ENCODE peak calls at places on chromosomes 1 and 21, in five cellular contexts. X, M, R, I and T are unnamed samples.

GRCh38 chr1:47582891-47583608 is 145.2 kb downstream of the FOXD2 start:
- DNase-seq in R (no peak), I (no peak), X (no peak), M (no peak), T (no peak)

GRCh38 chr1:36516372-36517018 is 33.8 kb upstream of the CSF3R start:
- DNase-seq in X (peak; percentile 87), R (no peak), I (peak; percentile 48), M (peak; percentile 20), T (peak; percentile 84)

GRCh38 chr1:15803380-15803779 is 4.1 kb downstream of the UQCRHL start:
- DNase-seq in M (no peak), X (peak; percentile 60), R (no peak), I (peak; percentile 36), T (no peak)

GRCh38 chr21:20311388-20311787 is 686.8 kb upstream of the NCAM2 start:
- DNase-seq in X (no peak), R (no peak), M (no peak), I (no peak), T (no peak)

GRCh38 chr1:58815680-58816071 is 31.8 kb upstream of the JUN start:
- DNase-seq in X (peak; percentile 47), R (peak; percentile 53), I (no peak), M (no peak), T (peak; percentile 40)

GRCh38 chr1:214260561-214261205 is 20.3 kb upstream of the SMYD2 start:
- DNase-seq in R (no peak), M (no peak), I (no peak), X (no peak), T (no peak)

GRCh38 chr1:198492872-198493271 is 47.6 kb downstream of the ATP6V1G3 start:
- DNase-seq in X (no peak), R (no peak), M (no peak), I (peak; percentile 83), T (no peak)

GRCh38 chr1:168469690-168470089 is 74.1 kb downstream of the XCL2 start:
- DNase-seq in I (peak; percentile 87), R (no peak), X (no peak), M (no peak), T (no peak)

GRCh38 chr1:101632548-101633256 is 364.0 kb downstream of the OLFM3 start:
- DNase-seq in R (no peak), I (no peak), X (no peak), M (no peak), T (no peak)

GRCh38 chr21:31395268-31395667 is 51.2 kb upstream of the TIAM1 start:
- DNase-seq in X (no peak), M (no peak), R (no peak), I (no peak), T (no peak)

GRCh38 chr1:151472852-151473731 is 13.8 kb upstream of the POGZ start:
- DNase-seq in M (peak; percentile 25), I (peak; percentile 63), X (peak; percentile 69), R (no peak), T (peak; percentile 54)

GRCh38 chr1:6460349-6461236 is 5.4 kb downstream of the TNFRSF25 start:
- DNase-seq in M (no peak), X (peak; percentile 83), R (no peak), I (no peak), T (peak; percentile 72)

GRCh38 chr21:43315244-43316137 is 111.4 kb downstream of the SIK1 start:
- DNase-seq in R (no peak), I (no peak), X (no peak), M (no peak), T (no peak)
- TF ChIP-seq CTCF in R (no peak), I (no peak), X (no peak), M (no peak), T (peak; percentile 16)

GRCh38 chr1:23215751-23216449 is 1.4 kb downstream of the HTR1D start:
- DNase-seq in I (no peak), X (no peak), M (no peak), R (no peak), T (no peak)
- TF ChIP-seq CTCF in I (no peak), X (no peak), M (no peak), R (no peak), T (no peak)

GRCh38 chr1:18921506-18922251 is 19.3 kb upstream of the ALDH4A1 start:
- DNase-seq in X (no peak), R (no peak), I (no peak), M (no peak), T (no peak)
- TF ChIP-seq CTCF in X (no peak), R (peak; percentile 16), I (peak; percentile 18), M (no peak), T (no peak)

GRCh38 chr1:196607940-196608339 is 300 bp downstream of the KCNT2 start:
- DNase-seq in X (no peak), M (no peak), R (no peak), I (peak; percentile 20), T (no peak)

GRCh38 chr1:196603651-196604050 is 4.6 kb downstream of the KCNT2 start:
- DNase-seq in M (no peak), X (no peak), I (no peak), R (no peak), T (no peak)

GRCh38 chr1:196611873-196612272 is 3.6 kb upstream of the KCNT2 start:
- DNase-seq in X (no peak), I (no peak), R (no peak), M (no peak), T (no peak)

GRCh38 chr1:196609114-196609737 is 986 bp upstream of the KCNT2 start:
- DNase-seq in X (no peak), R (peak; percentile 6), I (peak; percentile 49), M (peak; percentile 28), T (peak; percentile 6)

DNA sequence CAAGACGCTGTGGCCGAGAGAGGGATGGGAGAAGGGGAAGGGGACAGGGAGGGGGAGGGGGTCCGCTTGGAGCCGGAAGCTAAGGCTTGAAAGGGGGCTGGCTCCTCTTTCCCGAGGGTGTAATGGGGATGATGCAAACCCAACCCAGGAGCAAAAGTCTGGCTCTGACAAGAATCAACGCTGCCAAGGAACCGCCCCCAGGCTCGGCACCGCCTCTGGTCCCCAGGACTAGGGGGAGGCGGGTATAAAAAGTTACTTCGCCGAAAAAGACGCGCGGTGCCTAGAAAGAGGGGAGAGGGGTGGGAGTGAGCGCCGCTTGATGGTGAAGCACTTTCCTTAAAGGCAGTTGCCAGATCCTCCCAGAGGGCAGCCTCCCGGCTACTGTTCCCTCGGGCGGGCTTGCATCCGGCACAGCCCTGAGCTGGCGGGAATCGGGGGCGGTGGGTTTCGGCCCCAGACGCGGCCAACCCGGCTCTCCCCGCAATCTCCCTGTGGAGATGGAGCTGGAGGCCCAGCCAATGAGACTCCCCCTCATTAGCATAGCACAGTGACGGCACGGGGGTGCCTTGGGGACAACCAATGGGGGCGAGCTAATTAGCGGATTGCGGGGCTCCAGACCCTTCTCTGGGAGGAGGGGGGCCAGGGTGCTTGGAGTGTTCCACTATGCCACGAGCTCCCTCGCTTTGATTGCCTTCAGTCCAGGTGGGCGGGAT is at the start of gene KCNT2:
- DNase-seq in M (peak; percentile 83), R (no peak), X (no peak), I (peak; percentile 83), T (peak; percentile 4)
- TF ChIP-seq CTCF in M (no peak), R (no peak), X (no peak), I (no peak), T (no peak)

GRCh38 chr21:26851109-26851944 is 6.1 kb upstream of the ADAMTS1 start:
- DNase-seq in I (no peak), R (no peak), X (no peak), M (no peak), T (no peak)

GRCh38 chr21:26852422-26852821 is 7.2 kb upstream of the ADAMTS1 start:
- DNase-seq in R (no peak), I (no peak), X (no peak), M (no peak), T (no peak)

GRCh38 chr21:26849428-26850115 is 4.4 kb upstream of the ADAMTS1 start:
- DNase-seq in R (peak; percentile 35), M (no peak), X (no peak), I (peak; percentile 75), T (no peak)

GRCh38 chr21:26847951-26848350 is 2.7 kb upstream of the ADAMTS1 start:
- DNase-seq in M (no peak), R (no peak), I (no peak), X (no peak), T (no peak)

GRCh38 chr21:26850116-26850643 is 5.0 kb upstream of the ADAMTS1 start:
- DNase-seq in X (no peak), I (peak; percentile 81), R (peak; percentile 27), M (no peak), T (no peak)
- TF ChIP-seq CTCF in X (no peak), I (peak; percentile 46), R (peak; percentile 63), M (peak; percentile 80), T (peak; percentile 38)

DNA sequence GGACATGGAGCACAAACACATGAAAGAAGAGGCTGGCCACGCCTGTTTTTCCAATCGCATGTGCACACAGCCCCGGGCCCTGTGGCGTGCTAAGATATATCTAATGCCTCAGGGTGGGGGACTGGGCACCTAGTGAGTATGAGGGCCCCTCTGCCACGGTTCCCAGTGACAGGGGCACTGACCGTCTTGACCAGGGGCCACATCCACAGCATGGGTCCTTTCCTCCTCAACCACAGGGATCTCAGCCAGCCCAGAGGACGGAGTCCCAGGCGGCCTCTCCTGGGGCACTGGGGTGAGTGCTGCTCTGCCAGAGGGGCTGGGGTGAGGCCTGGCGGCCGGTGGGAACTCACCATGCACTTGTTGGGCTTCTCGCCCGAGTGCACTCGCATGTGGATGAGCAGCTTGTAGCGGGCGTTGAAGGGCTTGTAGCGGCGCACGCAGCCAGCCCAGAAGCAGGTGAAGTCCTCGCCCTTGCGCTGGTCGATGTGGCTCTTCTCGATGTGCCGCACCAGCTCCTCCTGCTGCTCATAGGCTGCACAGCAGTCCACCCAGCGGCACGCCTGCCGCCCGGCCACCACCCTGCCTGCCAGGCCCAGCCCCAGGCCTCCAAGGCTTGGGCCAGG is 134.7 kb downstream of the DMRTB1 start:
- DNase-seq in I (no peak), X (no peak), R (no peak), M (peak; percentile 49), T (no peak)
- TF ChIP-seq CTCF in I (peak; percentile 48), X (no peak), R (peak; percentile 30), M (peak; percentile 64), T (no peak)

GRCh38 chr1:158799689-158800088 is 18.7 kb upstream of the OR6N2 start:
- DNase-seq in M (no peak), I (no peak), X (no peak), R (no peak), T (no peak)

GRCh38 chr1:158793604-158794003 is 12.6 kb upstream of the OR6N2 start:
- DNase-seq in R (no peak), I (no peak), M (no peak), X (no peak), T (no peak)

GRCh38 chr1:158794247-158794646 is 13.2 kb upstream of the OR6N2 start:
- DNase-seq in X (no peak), R (no peak), I (no peak), M (no peak), T (no peak)

GRCh38 chr1:158803681-158804080 is 22.7 kb upstream of the OR6N2 start:
- DNase-seq in M (no peak), I (no peak), R (no peak), X (no peak), T (no peak)

GRCh38 chr1:158798531-158798930 is 17.5 kb upstream of the OR6N2 start:
- DNase-seq in I (no peak), X (no peak), R (no peak), M (no peak), T (no peak)
- TF ChIP-seq CTCF in I (no peak), X (no peak), R (peak; percentile 19), M (peak; percentile 26), T (no peak)

DNA sequence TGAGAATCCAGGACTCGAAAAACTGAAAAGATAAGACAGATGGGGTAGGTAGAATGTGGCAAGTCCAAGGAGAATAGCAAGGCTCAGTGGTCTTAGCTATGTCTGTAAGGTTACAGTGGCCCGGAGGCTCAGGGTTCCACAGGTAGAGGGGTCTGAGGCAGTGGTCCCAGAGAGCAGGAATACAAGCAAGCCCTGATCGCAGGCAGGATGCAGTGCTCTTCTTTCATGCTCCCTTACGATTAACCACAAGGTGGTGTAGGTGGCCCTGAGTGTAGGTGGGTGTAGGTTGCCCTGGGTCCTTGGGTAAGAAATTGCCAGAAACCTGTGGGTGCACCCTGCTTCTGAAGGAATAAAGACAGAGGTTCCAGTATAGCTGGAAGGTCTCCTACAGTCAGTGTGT is 99.1 kb upstream of the RAB3GAP2 start:
- DNase-seq in I (no peak), M (no peak), X (no peak), R (no peak), T (no peak)
- TF ChIP-seq CTCF in I (no peak), M (no peak), X (no peak), R (peak; percentile 22), T (no peak)